ENCODE peak calls at places on chromosomes 12 and 14, in ten cellular contexts. One of them, this sample, is unnamed.

GRCh38 chr12:98743362-98743953 is 98.4 kb downstream of the APAF1 start:
- DNase-seq in GM06990: no peak
- DNase-seq in GM20000: peak; percentile 58
- DNase-seq in glutamatergic neuron: peak; percentile 74
- DNase-seq in fibroblast of pulmonary artery: no peak
- DNase-seq in RWPE1: peak; percentile 21
- DNase-seq in astrocyte: no peak
- DNase-seq in omental fat pad: no peak
- DNase-seq in HCT116: peak; percentile 21
- DNase-seq in brain microvascular endothelial cell: peak; percentile 32
- DNase-seq in this sample: peak; percentile 48

GRCh38 chr12:110015132-110015531 is 15.9 kb downstream of the ANKRD13A start:
- DNase-seq in GM06990: no peak
- DNase-seq in GM20000: no peak
- DNase-seq in glutamatergic neuron: no peak
- DNase-seq in fibroblast of pulmonary artery: no peak
- DNase-seq in RWPE1: no peak
- DNase-seq in astrocyte: no peak
- DNase-seq in omental fat pad: no peak
- DNase-seq in HCT116: no peak
- DNase-seq in brain microvascular endothelial cell: no peak
- DNase-seq in this sample: no peak

GRCh38 chr12:6700646-6701051 is at the start of gene PIANP:
- DNase-seq in GM06990: no peak
- DNase-seq in GM20000: no peak
- DNase-seq in glutamatergic neuron: peak; percentile 89
- DNase-seq in fibroblast of pulmonary artery: no peak
- DNase-seq in RWPE1: peak; percentile 38
- DNase-seq in astrocyte: no peak
- DNase-seq in omental fat pad: no peak
- DNase-seq in HCT116: no peak
- DNase-seq in brain microvascular endothelial cell: no peak
- DNase-seq in this sample: no peak

GRCh38 chr14:66233571-66233970 is 252.6 kb upstream of the CCDC196 start:
- DNase-seq in GM06990: no peak
- DNase-seq in GM20000: no peak
- DNase-seq in glutamatergic neuron: no peak
- DNase-seq in fibroblast of pulmonary artery: no peak
- DNase-seq in RWPE1: no peak
- DNase-seq in astrocyte: no peak
- DNase-seq in omental fat pad: no peak
- DNase-seq in HCT116: no peak
- DNase-seq in brain microvascular endothelial cell: no peak
- DNase-seq in this sample: no peak

GRCh38 chr14:61934385-61934784 is 172.2 kb downstream of the SNAPC1 start:
- DNase-seq in GM06990: no peak
- DNase-seq in GM20000: no peak
- DNase-seq in glutamatergic neuron: no peak
- DNase-seq in fibroblast of pulmonary artery: peak; percentile 57
- DNase-seq in RWPE1: peak; percentile 77
- DNase-seq in astrocyte: peak; percentile 94
- DNase-seq in omental fat pad: no peak
- DNase-seq in HCT116: no peak
- DNase-seq in brain microvascular endothelial cell: peak; percentile 94
- DNase-seq in this sample: no peak

GRCh38 chr12:49198431-49199155 is 9.7 kb upstream of the TUBA1A start:
- DNase-seq in GM06990: no peak
- DNase-seq in GM20000: no peak
- DNase-seq in glutamatergic neuron: no peak
- DNase-seq in fibroblast of pulmonary artery: peak; percentile 87
- DNase-seq in RWPE1: peak; percentile 57
- DNase-seq in astrocyte: peak; percentile 95
- DNase-seq in omental fat pad: no peak
- DNase-seq in HCT116: no peak
- DNase-seq in brain microvascular endothelial cell: peak; percentile 90
- DNase-seq in this sample: no peak

GRCh38 chr14:104599446-104599845 is 5.1 kb downstream of the TMEM179 start:
- DNase-seq in GM06990: no peak
- DNase-seq in GM20000: no peak
- DNase-seq in glutamatergic neuron: no peak
- DNase-seq in fibroblast of pulmonary artery: no peak
- DNase-seq in RWPE1: no peak
- DNase-seq in astrocyte: no peak
- DNase-seq in omental fat pad: no peak
- DNase-seq in HCT116: no peak
- DNase-seq in brain microvascular endothelial cell: no peak
- DNase-seq in this sample: no peak

GRCh38 chr12:47990351-47991105 is 13.7 kb downstream of the COL2A1 start:
- DNase-seq in GM06990: peak; percentile 72
- DNase-seq in GM20000: peak; percentile 75
- DNase-seq in glutamatergic neuron: no peak
- DNase-seq in fibroblast of pulmonary artery: no peak
- DNase-seq in RWPE1: no peak
- DNase-seq in astrocyte: no peak
- DNase-seq in omental fat pad: no peak
- DNase-seq in HCT116: no peak
- DNase-seq in brain microvascular endothelial cell: no peak
- DNase-seq in this sample: no peak

GRCh38 chr12:31238764-31239387 is 87.1 kb downstream of the SINHCAF start:
- DNase-seq in GM06990: no peak
- DNase-seq in GM20000: peak; percentile 78
- DNase-seq in glutamatergic neuron: peak; percentile 81
- DNase-seq in fibroblast of pulmonary artery: peak; percentile 69
- DNase-seq in RWPE1: peak; percentile 77
- DNase-seq in astrocyte: peak; percentile 45
- DNase-seq in omental fat pad: peak; percentile 55
- DNase-seq in HCT116: peak; percentile 54
- DNase-seq in brain microvascular endothelial cell: peak; percentile 76
- DNase-seq in this sample: peak; percentile 67

GRCh38 chr12:10088955-10089354 is 9.8 kb downstream of the CLEC1A start:
- DNase-seq in GM06990: no peak
- DNase-seq in GM20000: no peak
- DNase-seq in glutamatergic neuron: no peak
- DNase-seq in fibroblast of pulmonary artery: no peak
- DNase-seq in RWPE1: no peak
- DNase-seq in astrocyte: no peak
- DNase-seq in omental fat pad: no peak
- DNase-seq in HCT116: no peak
- DNase-seq in brain microvascular endothelial cell: no peak
- DNase-seq in this sample: no peak

GRCh38 chr14:104845033-104845666 is 19.9 kb upstream of the CEP170B start:
- DNase-seq in GM06990: no peak
- DNase-seq in GM20000: no peak
- DNase-seq in glutamatergic neuron: no peak
- DNase-seq in fibroblast of pulmonary artery: no peak
- DNase-seq in RWPE1: no peak
- DNase-seq in astrocyte: no peak
- DNase-seq in omental fat pad: no peak
- DNase-seq in HCT116: no peak
- DNase-seq in brain microvascular endothelial cell: no peak
- DNase-seq in this sample: no peak

GRCh38 chr14:105456736-105457703 is 17.6 kb upstream of the CRIP2 start:
- DNase-seq in GM06990: no peak
- DNase-seq in GM20000: no peak
- DNase-seq in glutamatergic neuron: peak; percentile 15
- DNase-seq in fibroblast of pulmonary artery: no peak
- DNase-seq in RWPE1: no peak
- DNase-seq in astrocyte: no peak
- DNase-seq in omental fat pad: no peak
- DNase-seq in HCT116: no peak
- DNase-seq in brain microvascular endothelial cell: no peak
- DNase-seq in this sample: no peak

GRCh38 chr12:9118161-9118560 is 2.4 kb upstream of the A2M start:
- DNase-seq in GM06990: peak; percentile 14
- DNase-seq in GM20000: no peak
- DNase-seq in glutamatergic neuron: no peak
- DNase-seq in fibroblast of pulmonary artery: no peak
- DNase-seq in RWPE1: no peak
- DNase-seq in astrocyte: no peak
- DNase-seq in omental fat pad: no peak
- DNase-seq in HCT116: no peak
- DNase-seq in brain microvascular endothelial cell: no peak
- DNase-seq in this sample: no peak

GRCh38 chr12:52199294-52199920 is 7.6 kb upstream of the KRT80 start:
- DNase-seq in GM06990: no peak
- DNase-seq in GM20000: no peak
- DNase-seq in glutamatergic neuron: peak; percentile 9
- DNase-seq in fibroblast of pulmonary artery: no peak
- DNase-seq in RWPE1: no peak
- DNase-seq in astrocyte: no peak
- DNase-seq in omental fat pad: no peak
- DNase-seq in HCT116: no peak
- DNase-seq in brain microvascular endothelial cell: no peak
- DNase-seq in this sample: no peak

GRCh38 chr12:11771356-11771755 is 121.9 kb downstream of the ETV6 start:
- DNase-seq in GM06990: no peak
- DNase-seq in GM20000: no peak
- DNase-seq in glutamatergic neuron: no peak
- DNase-seq in fibroblast of pulmonary artery: peak; percentile 50
- DNase-seq in RWPE1: no peak
- DNase-seq in astrocyte: peak; percentile 55
- DNase-seq in omental fat pad: no peak
- DNase-seq in HCT116: no peak
- DNase-seq in brain microvascular endothelial cell: peak; percentile 75
- DNase-seq in this sample: peak; percentile 52

GRCh38 chr12:46908236-46908935 is 82.6 kb upstream of the SLC38A4 start:
- DNase-seq in GM06990: no peak
- DNase-seq in GM20000: no peak
- DNase-seq in glutamatergic neuron: no peak
- DNase-seq in fibroblast of pulmonary artery: peak; percentile 21
- DNase-seq in RWPE1: peak; percentile 34
- DNase-seq in astrocyte: peak; percentile 23
- DNase-seq in omental fat pad: no peak
- DNase-seq in HCT116: no peak
- DNase-seq in brain microvascular endothelial cell: peak; percentile 20
- DNase-seq in this sample: no peak

GRCh38 chr12:58576965-58577364 is 343.3 kb downstream of the LRIG3 start:
- DNase-seq in GM06990: no peak
- DNase-seq in GM20000: no peak
- DNase-seq in glutamatergic neuron: no peak
- DNase-seq in fibroblast of pulmonary artery: no peak
- DNase-seq in RWPE1: no peak
- DNase-seq in astrocyte: no peak
- DNase-seq in omental fat pad: no peak
- DNase-seq in HCT116: no peak
- DNase-seq in brain microvascular endothelial cell: no peak
- DNase-seq in this sample: no peak

GRCh38 chr12:452667-453210 is 7.0 kb upstream of the B4GALNT3 start:
- DNase-seq in GM06990: peak; percentile 73
- DNase-seq in GM20000: peak; percentile 68
- DNase-seq in glutamatergic neuron: no peak
- DNase-seq in fibroblast of pulmonary artery: no peak
- DNase-seq in RWPE1: no peak
- DNase-seq in astrocyte: no peak
- DNase-seq in omental fat pad: no peak
- DNase-seq in HCT116: no peak
- DNase-seq in brain microvascular endothelial cell: no peak
- DNase-seq in this sample: no peak
- TF ChIP-seq CTCF in GM06990: peak; percentile 77
- TF ChIP-seq CTCF in GM20000: peak; percentile 42
- TF ChIP-seq CTCF in glutamatergic neuron: peak; percentile 63
- TF ChIP-seq CTCF in fibroblast of pulmonary artery: peak; percentile 25
- TF ChIP-seq CTCF in RWPE1: no peak
- TF ChIP-seq CTCF in astrocyte: no peak
- TF ChIP-seq CTCF in omental fat pad: no peak
- TF ChIP-seq CTCF in HCT116: peak; percentile 31
- TF ChIP-seq CTCF in brain microvascular endothelial cell: peak; percentile 35
- TF ChIP-seq CTCF in this sample: no peak

GRCh38 chr14:103089386-103090335 is 4.9 kb upstream of the EXOC3L4 start:
- DNase-seq in GM06990: peak; percentile 9
- DNase-seq in GM20000: no peak
- DNase-seq in glutamatergic neuron: no peak
- DNase-seq in fibroblast of pulmonary artery: no peak
- DNase-seq in RWPE1: no peak
- DNase-seq in astrocyte: no peak
- DNase-seq in omental fat pad: no peak
- DNase-seq in HCT116: no peak
- DNase-seq in brain microvascular endothelial cell: no peak
- DNase-seq in this sample: no peak

GRCh38 chr14:103088921-103089320 is 4.9 kb downstream of the LBHD2 start:
- DNase-seq in GM06990: peak; percentile 1
- DNase-seq in GM20000: no peak
- DNase-seq in glutamatergic neuron: no peak
- DNase-seq in fibroblast of pulmonary artery: no peak
- DNase-seq in RWPE1: no peak
- DNase-seq in astrocyte: no peak
- DNase-seq in omental fat pad: no peak
- DNase-seq in HCT116: no peak
- DNase-seq in brain microvascular endothelial cell: no peak
- DNase-seq in this sample: no peak

GRCh38 chr14:103090481-103091020 is 4.0 kb upstream of the EXOC3L4 start:
- DNase-seq in GM06990: no peak
- DNase-seq in GM20000: no peak
- DNase-seq in glutamatergic neuron: no peak
- DNase-seq in fibroblast of pulmonary artery: no peak
- DNase-seq in RWPE1: no peak
- DNase-seq in astrocyte: no peak
- DNase-seq in omental fat pad: no peak
- DNase-seq in HCT116: no peak
- DNase-seq in brain microvascular endothelial cell: no peak
- DNase-seq in this sample: no peak

GRCh38 chr14:103091883-103092222 is 2.7 kb upstream of the EXOC3L4 start:
- DNase-seq in GM06990: no peak
- DNase-seq in GM20000: no peak
- DNase-seq in glutamatergic neuron: no peak
- DNase-seq in fibroblast of pulmonary artery: no peak
- DNase-seq in RWPE1: no peak
- DNase-seq in astrocyte: no peak
- DNase-seq in omental fat pad: no peak
- DNase-seq in HCT116: no peak
- DNase-seq in brain microvascular endothelial cell: no peak
- DNase-seq in this sample: no peak

GRCh38 chr14:103091041-103091882 is 3.3 kb upstream of the EXOC3L4 start:
- DNase-seq in GM06990: peak; percentile 81
- DNase-seq in GM20000: peak; percentile 96
- DNase-seq in glutamatergic neuron: no peak
- DNase-seq in fibroblast of pulmonary artery: peak; percentile 27
- DNase-seq in RWPE1: no peak
- DNase-seq in astrocyte: no peak
- DNase-seq in omental fat pad: no peak
- DNase-seq in HCT116: no peak
- DNase-seq in brain microvascular endothelial cell: no peak
- DNase-seq in this sample: no peak
- TF ChIP-seq CTCF in GM06990: peak; percentile 67
- TF ChIP-seq CTCF in GM20000: peak; percentile 57
- TF ChIP-seq CTCF in glutamatergic neuron: no peak
- TF ChIP-seq CTCF in fibroblast of pulmonary artery: peak; percentile 22
- TF ChIP-seq CTCF in RWPE1: peak; percentile 67
- TF ChIP-seq CTCF in astrocyte: no peak
- TF ChIP-seq CTCF in omental fat pad: no peak
- TF ChIP-seq CTCF in HCT116: peak; percentile 42
- TF ChIP-seq CTCF in brain microvascular endothelial cell: peak; percentile 52
- TF ChIP-seq CTCF in this sample: peak; percentile 67

GRCh38 chr12:40152783-40153383 is 47.0 kb upstream of the SLC2A13 start:
- DNase-seq in GM06990: no peak
- DNase-seq in GM20000: peak; percentile 18
- DNase-seq in glutamatergic neuron: peak; percentile 64
- DNase-seq in fibroblast of pulmonary artery: peak; percentile 59
- DNase-seq in RWPE1: no peak
- DNase-seq in astrocyte: peak; percentile 1
- DNase-seq in omental fat pad: peak; percentile 31
- DNase-seq in HCT116: peak; percentile 24
- DNase-seq in brain microvascular endothelial cell: peak; percentile 51
- DNase-seq in this sample: no peak
- TF ChIP-seq CTCF in GM06990: peak; percentile 68
- TF ChIP-seq CTCF in GM20000: peak; percentile 63
- TF ChIP-seq CTCF in glutamatergic neuron: peak; percentile 87
- TF ChIP-seq CTCF in fibroblast of pulmonary artery: peak; percentile 85
- TF ChIP-seq CTCF in RWPE1: peak; percentile 82
- TF ChIP-seq CTCF in astrocyte: peak; percentile 88
- TF ChIP-seq CTCF in omental fat pad: peak; percentile 19
- TF ChIP-seq CTCF in HCT116: peak; percentile 68
- TF ChIP-seq CTCF in brain microvascular endothelial cell: peak; percentile 84
- TF ChIP-seq CTCF in this sample: peak; percentile 94

GRCh38 chr14:23483216-23483854 is 13.8 kb downstream of the NGDN start:
- DNase-seq in GM06990: no peak
- DNase-seq in GM20000: peak; percentile 34
- DNase-seq in glutamatergic neuron: peak; percentile 77
- DNase-seq in fibroblast of pulmonary artery: peak; percentile 14
- DNase-seq in RWPE1: no peak
- DNase-seq in astrocyte: no peak
- DNase-seq in omental fat pad: no peak
- DNase-seq in HCT116: no peak
- DNase-seq in brain microvascular endothelial cell: peak; percentile 11
- DNase-seq in this sample: peak; percentile 60
- TF ChIP-seq CTCF in GM06990: peak; percentile 59
- TF ChIP-seq CTCF in GM20000: no peak
- TF ChIP-seq CTCF in glutamatergic neuron: peak; percentile 72
- TF ChIP-seq CTCF in fibroblast of pulmonary artery: peak; percentile 44
- TF ChIP-seq CTCF in RWPE1: peak; percentile 12
- TF ChIP-seq CTCF in astrocyte: peak; percentile 25
- TF ChIP-seq CTCF in omental fat pad: no peak
- TF ChIP-seq CTCF in HCT116: peak; percentile 60
- TF ChIP-seq CTCF in brain microvascular endothelial cell: peak; percentile 71
- TF ChIP-seq CTCF in this sample: peak; percentile 34

This sample was measured in A549.